ENCODE peak calls at places on chromosomes 13 and 19, in eight cellular contexts. One of them, this sample, is unnamed. For H3K36me3, the result is how much of the 10 kb centered on the place peaks cover.

GRCh38 chr13:108214511-108215383 is 589 bp downstream of the LIG4 start:
- DNase-seq in BE2C: peak
- DNase-seq in brain microvascular endothelial cell: no peak
- DNase-seq in neural progenitor cell: peak
- DNase-seq in CD8-positive, alpha-beta memory T cell: no peak
- DNase-seq in cardiac muscle cell: no peak
- DNase-seq in trophoblast cell: peak
- DNase-seq in aorta: peak
- DNase-seq in this sample: peak

GRCh38 chr19:45526143-45526542 is 18.9 kb downstream of the VASP start:
- DNase-seq in CD8-positive, alpha-beta memory T cell: no peak
- DNase-seq in brain microvascular endothelial cell: peak
- DNase-seq in neural progenitor cell: peak
- DNase-seq in cardiac muscle cell: peak
- DNase-seq in aorta: no peak
- DNase-seq in BE2C: peak
- DNase-seq in trophoblast cell: peak
- DNase-seq in this sample: peak

GRCh38 chr13:101751488-101751887 is 299.0 kb downstream of the ITGBL1 start:
- DNase-seq in BE2C: peak
- DNase-seq in CD8-positive, alpha-beta memory T cell: no peak
- DNase-seq in trophoblast cell: peak
- DNase-seq in cardiac muscle cell: peak
- DNase-seq in brain microvascular endothelial cell: peak
- DNase-seq in aorta: no peak
- DNase-seq in neural progenitor cell: no peak
- DNase-seq in this sample: no peak

GRCh38 chr13:46850214-46850613 is 46.6 kb downstream of the HTR2A start:
- DNase-seq in trophoblast cell: no peak
- DNase-seq in aorta: no peak
- DNase-seq in BE2C: no peak
- DNase-seq in CD8-positive, alpha-beta memory T cell: no peak
- DNase-seq in neural progenitor cell: no peak
- DNase-seq in brain microvascular endothelial cell: peak
- DNase-seq in cardiac muscle cell: no peak
- DNase-seq in this sample: no peak

GRCh38 chr19:56076413-56076998 is 44.6 kb downstream of the ZNF787 start:
- DNase-seq in trophoblast cell: peak
- DNase-seq in cardiac muscle cell: peak
- DNase-seq in neural progenitor cell: peak
- DNase-seq in aorta: no peak
- DNase-seq in BE2C: peak
- DNase-seq in brain microvascular endothelial cell: peak
- DNase-seq in CD8-positive, alpha-beta memory T cell: no peak
- DNase-seq in this sample: peak

GRCh38 chr13:78609464-78610205 is 6.3 kb upstream of the POU4F1 start:
- DNase-seq in CD8-positive, alpha-beta memory T cell: no peak
- DNase-seq in trophoblast cell: no peak
- DNase-seq in cardiac muscle cell: no peak
- DNase-seq in neural progenitor cell: peak
- DNase-seq in aorta: peak
- DNase-seq in brain microvascular endothelial cell: no peak
- DNase-seq in BE2C: peak
- DNase-seq in this sample: peak

GRCh38 chr13:28954810-28955209 is 134.7 kb downstream of the MTUS2 start:
- DNase-seq in brain microvascular endothelial cell: no peak
- DNase-seq in trophoblast cell: no peak
- DNase-seq in aorta: no peak
- DNase-seq in neural progenitor cell: no peak
- DNase-seq in CD8-positive, alpha-beta memory T cell: no peak
- DNase-seq in BE2C: no peak
- DNase-seq in cardiac muscle cell: no peak
- DNase-seq in this sample: no peak

GRCh38 chr19:47633996-47634395 is 25.1 kb downstream of the BICRA start:
- DNase-seq in cardiac muscle cell: no peak
- DNase-seq in CD8-positive, alpha-beta memory T cell: no peak
- DNase-seq in trophoblast cell: no peak
- DNase-seq in aorta: no peak
- DNase-seq in neural progenitor cell: no peak
- DNase-seq in BE2C: no peak
- DNase-seq in brain microvascular endothelial cell: no peak
- DNase-seq in this sample: no peak

GRCh38 chr19:58577581-58578429 is 4.7 kb upstream of the MZF1 start:
- DNase-seq in neural progenitor cell: no peak
- DNase-seq in brain microvascular endothelial cell: no peak
- DNase-seq in trophoblast cell: no peak
- DNase-seq in CD8-positive, alpha-beta memory T cell: no peak
- DNase-seq in cardiac muscle cell: no peak
- DNase-seq in aorta: peak
- DNase-seq in BE2C: no peak
- DNase-seq in this sample: no peak

GRCh38 chr13:102620512-102620911 is 23.7 kb downstream of the TPP2 start:
- DNase-seq in neural progenitor cell: no peak
- DNase-seq in trophoblast cell: peak
- DNase-seq in brain microvascular endothelial cell: no peak
- DNase-seq in cardiac muscle cell: no peak
- DNase-seq in CD8-positive, alpha-beta memory T cell: no peak
- DNase-seq in aorta: no peak
- DNase-seq in BE2C: no peak
- DNase-seq in this sample: no peak

GRCh38 chr19:53102186-53102585 is 1.0 kb downstream of the ZNF160 start:
- DNase-seq in CD8-positive, alpha-beta memory T cell: no peak
- DNase-seq in trophoblast cell: no peak
- DNase-seq in BE2C: peak
- DNase-seq in brain microvascular endothelial cell: no peak
- DNase-seq in aorta: no peak
- DNase-seq in neural progenitor cell: peak
- DNase-seq in cardiac muscle cell: peak
- DNase-seq in this sample: peak

GRCh38 chr13:50015263-50015662 is at the start of gene KCNRG:
- DNase-seq in neural progenitor cell: no peak
- DNase-seq in brain microvascular endothelial cell: no peak
- DNase-seq in CD8-positive, alpha-beta memory T cell: no peak
- DNase-seq in trophoblast cell: no peak
- DNase-seq in BE2C: no peak
- DNase-seq in cardiac muscle cell: peak
- DNase-seq in aorta: no peak
- DNase-seq in this sample: no peak

GRCh38 chr19:13240312-13241022 is 90.3 kb downstream of the IER2 start:
- DNase-seq in CD8-positive, alpha-beta memory T cell: no peak
- DNase-seq in cardiac muscle cell: no peak
- DNase-seq in trophoblast cell: no peak
- DNase-seq in neural progenitor cell: no peak
- DNase-seq in aorta: no peak
- DNase-seq in brain microvascular endothelial cell: no peak
- DNase-seq in BE2C: no peak
- DNase-seq in this sample: no peak

GRCh38 chr13:102970542-102970941 is 95.7 kb downstream of the SLC10A2 start:
- DNase-seq in neural progenitor cell: no peak
- DNase-seq in aorta: no peak
- DNase-seq in CD8-positive, alpha-beta memory T cell: no peak
- DNase-seq in BE2C: no peak
- DNase-seq in brain microvascular endothelial cell: no peak
- DNase-seq in cardiac muscle cell: no peak
- DNase-seq in trophoblast cell: no peak
- DNase-seq in this sample: no peak

GRCh38 chr13:94713556-94714182 is 1.3 kb upstream of the SOX21 start:
- DNase-seq in aorta: no peak
- DNase-seq in trophoblast cell: no peak
- DNase-seq in neural progenitor cell: no peak
- DNase-seq in cardiac muscle cell: no peak
- DNase-seq in CD8-positive, alpha-beta memory T cell: no peak
- DNase-seq in brain microvascular endothelial cell: no peak
- DNase-seq in BE2C: no peak
- DNase-seq in this sample: no peak

GRCh38 chr13:94712287-94712811 is at the start of gene SOX21:
- DNase-seq in cardiac muscle cell: no peak
- DNase-seq in aorta: no peak
- DNase-seq in neural progenitor cell: peak
- DNase-seq in CD8-positive, alpha-beta memory T cell: no peak
- DNase-seq in trophoblast cell: no peak
- DNase-seq in BE2C: no peak
- DNase-seq in brain microvascular endothelial cell: no peak
- DNase-seq in this sample: peak

GRCh38 chr13:94711561-94712286 is 621 bp downstream of the SOX21 start:
- DNase-seq in neural progenitor cell: peak
- DNase-seq in BE2C: peak
- DNase-seq in aorta: no peak
- DNase-seq in cardiac muscle cell: peak
- DNase-seq in brain microvascular endothelial cell: no peak
- DNase-seq in trophoblast cell: peak
- DNase-seq in CD8-positive, alpha-beta memory T cell: no peak
- DNase-seq in this sample: peak

GRCh38 chr13:94710881-94711560 is 1.3 kb downstream of the SOX21 start:
- DNase-seq in CD8-positive, alpha-beta memory T cell: no peak
- DNase-seq in brain microvascular endothelial cell: no peak
- DNase-seq in cardiac muscle cell: no peak
- DNase-seq in neural progenitor cell: peak
- DNase-seq in aorta: no peak
- DNase-seq in trophoblast cell: peak
- DNase-seq in BE2C: peak
- DNase-seq in this sample: peak

DNA sequence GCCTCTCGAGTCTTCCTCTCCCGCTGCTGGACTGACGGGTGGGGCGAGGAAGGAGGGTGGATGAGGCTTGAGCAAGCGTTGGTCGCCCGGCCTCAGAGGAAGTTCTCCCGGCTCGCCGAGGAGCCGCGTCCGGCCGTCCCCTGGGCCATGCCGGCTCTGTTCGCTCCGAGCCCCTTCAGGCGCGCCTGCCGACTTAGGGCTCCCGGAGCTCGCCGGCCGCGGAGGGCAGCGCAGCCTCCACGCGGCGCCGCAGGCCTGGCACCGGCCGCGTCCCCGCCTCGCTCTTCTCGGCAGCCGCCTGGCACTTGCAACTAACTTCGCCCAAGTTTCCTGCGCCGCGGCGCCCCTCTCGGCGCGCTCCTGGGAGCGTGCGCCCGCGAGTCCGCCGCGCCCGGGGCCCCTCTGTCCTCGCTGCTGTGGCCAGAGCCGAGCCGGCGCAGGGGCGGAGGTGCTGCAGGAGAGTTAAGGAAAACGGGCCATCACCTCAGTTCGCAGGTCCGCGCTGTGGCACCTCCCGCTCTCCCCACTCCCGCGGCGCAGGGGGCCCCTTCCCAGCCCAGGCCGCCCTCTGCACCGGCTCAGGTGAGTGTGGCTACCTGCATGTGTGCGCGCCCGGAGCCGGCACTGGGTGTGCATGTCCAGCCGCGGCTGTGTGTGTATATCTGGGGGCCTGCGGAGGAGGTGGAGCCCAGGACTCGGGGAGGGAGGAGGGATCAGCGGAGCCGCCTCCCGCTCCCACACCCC is 639 bp upstream of the SOX21 start:
- DNase-seq in BE2C: peak
- DNase-seq in aorta: no peak
- DNase-seq in CD8-positive, alpha-beta memory T cell: no peak
- DNase-seq in brain microvascular endothelial cell: no peak
- DNase-seq in cardiac muscle cell: peak
- DNase-seq in neural progenitor cell: peak
- DNase-seq in trophoblast cell: peak
- DNase-seq in this sample: peak
- H3K4me3 ChIP-seq in BE2C: no peak
- H3K4me3 ChIP-seq in aorta: peak
- H3K4me3 ChIP-seq in CD8-positive, alpha-beta memory T cell: no peak
- H3K4me3 ChIP-seq in brain microvascular endothelial cell: peak
- H3K4me3 ChIP-seq in cardiac muscle cell: peak
- H3K4me3 ChIP-seq in neural progenitor cell: peak
- H3K4me3 ChIP-seq in trophoblast cell: peak
- H3K4me3 ChIP-seq in this sample: peak

GRCh38 chr19:41309225-41310030 is 544 bp upstream of the CCDC97 start:
- DNase-seq in BE2C: no peak
- DNase-seq in cardiac muscle cell: no peak
- DNase-seq in neural progenitor cell: no peak
- DNase-seq in aorta: peak
- DNase-seq in CD8-positive, alpha-beta memory T cell: no peak
- DNase-seq in trophoblast cell: peak
- DNase-seq in brain microvascular endothelial cell: no peak
- DNase-seq in this sample: no peak

GRCh38 chr19:41308450-41309224 is 1.3 kb upstream of the CCDC97 start:
- DNase-seq in CD8-positive, alpha-beta memory T cell: peak
- DNase-seq in brain microvascular endothelial cell: peak
- DNase-seq in neural progenitor cell: peak
- DNase-seq in trophoblast cell: peak
- DNase-seq in aorta: peak
- DNase-seq in BE2C: peak
- DNase-seq in cardiac muscle cell: peak
- DNase-seq in this sample: peak

GRCh38 chr19:41310031-41310831 is at the start of gene CCDC97:
- DNase-seq in BE2C: peak
- DNase-seq in trophoblast cell: peak
- DNase-seq in CD8-positive, alpha-beta memory T cell: peak
- DNase-seq in brain microvascular endothelial cell: peak
- DNase-seq in neural progenitor cell: peak
- DNase-seq in cardiac muscle cell: peak
- DNase-seq in aorta: peak
- DNase-seq in this sample: peak

GRCh38 chr19:41311613-41312012 is 1.6 kb downstream of the CCDC97 start:
- DNase-seq in BE2C: no peak
- DNase-seq in brain microvascular endothelial cell: no peak
- DNase-seq in neural progenitor cell: no peak
- DNase-seq in cardiac muscle cell: no peak
- DNase-seq in trophoblast cell: no peak
- DNase-seq in CD8-positive, alpha-beta memory T cell: no peak
- DNase-seq in aorta: peak
- DNase-seq in this sample: no peak

DNA sequence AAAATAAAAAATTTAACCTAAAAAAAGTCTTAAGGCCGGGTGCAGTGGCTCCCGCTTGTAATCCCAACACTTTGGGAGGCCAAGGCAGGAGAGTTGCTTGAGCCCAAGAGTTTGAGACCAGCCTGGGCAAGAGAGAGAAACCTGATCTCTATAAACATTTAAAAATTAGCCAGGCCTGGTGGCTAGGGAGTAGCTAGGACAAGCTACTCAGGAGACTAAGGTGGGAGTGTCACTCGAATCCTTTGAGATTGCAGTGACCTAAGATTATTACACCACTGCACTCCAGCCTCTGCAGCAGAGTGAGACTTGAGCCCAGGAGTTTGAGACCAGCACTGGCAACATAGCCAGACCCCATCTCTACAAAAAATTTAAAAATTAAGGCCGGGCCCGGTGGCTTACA is 1.1 kb downstream of the CCDC97 start:
- DNase-seq in cardiac muscle cell: no peak
- DNase-seq in CD8-positive, alpha-beta memory T cell: no peak
- DNase-seq in aorta: peak
- DNase-seq in neural progenitor cell: no peak
- DNase-seq in trophoblast cell: no peak
- DNase-seq in brain microvascular endothelial cell: no peak
- DNase-seq in BE2C: no peak
- DNase-seq in this sample: no peak
- H3K36me3 ChIP-seq in cardiac muscle cell: under half
- H3K36me3 ChIP-seq in CD8-positive, alpha-beta memory T cell: under half
- H3K36me3 ChIP-seq in aorta: under half
- H3K36me3 ChIP-seq in neural progenitor cell: under half
- H3K36me3 ChIP-seq in trophoblast cell: under half
- H3K36me3 ChIP-seq in brain microvascular endothelial cell: under half
- H3K36me3 ChIP-seq in BE2C: under half
- H3K36me3 ChIP-seq in this sample: under half

GRCh38 chr13:110841846-110842245 is 73.0 kb downstream of the ANKRD10 start:
- DNase-seq in CD8-positive, alpha-beta memory T cell: no peak
- DNase-seq in cardiac muscle cell: no peak
- DNase-seq in trophoblast cell: peak
- DNase-seq in BE2C: no peak
- DNase-seq in aorta: no peak
- DNase-seq in brain microvascular endothelial cell: no peak
- DNase-seq in neural progenitor cell: no peak
- DNase-seq in this sample: no peak
- H3K4me3 ChIP-seq in CD8-positive, alpha-beta memory T cell: no peak
- H3K4me3 ChIP-seq in cardiac muscle cell: no peak
- H3K4me3 ChIP-seq in trophoblast cell: no peak
- H3K4me3 ChIP-seq in BE2C: no peak
- H3K4me3 ChIP-seq in aorta: no peak
- H3K4me3 ChIP-seq in brain microvascular endothelial cell: no peak
- H3K4me3 ChIP-seq in neural progenitor cell: no peak
- H3K4me3 ChIP-seq in this sample: no peak

GRCh38 chr19:2127758-2128157 is 23.6 kb downstream of the AP3D1 start:
- DNase-seq in CD8-positive, alpha-beta memory T cell: no peak
- DNase-seq in BE2C: no peak
- DNase-seq in aorta: no peak
- DNase-seq in trophoblast cell: peak
- DNase-seq in brain microvascular endothelial cell: no peak
- DNase-seq in cardiac muscle cell: no peak
- DNase-seq in neural progenitor cell: no peak
- DNase-seq in this sample: no peak
- H3K36me3 ChIP-seq in CD8-positive, alpha-beta memory T cell: under half
- H3K36me3 ChIP-seq in BE2C: half or more
- H3K36me3 ChIP-seq in aorta: under half
- H3K36me3 ChIP-seq in trophoblast cell: half or more
- H3K36me3 ChIP-seq in brain microvascular endothelial cell: half or more
- H3K36me3 ChIP-seq in cardiac muscle cell: under half
- H3K36me3 ChIP-seq in neural progenitor cell: under half
- H3K36me3 ChIP-seq in this sample: under half